ENCODE peak calls at places on chromosomes 7 and 10, in six cellular contexts. One of them, this sample, is unnamed.

GRCh38 chr7:132443776-132444520 is 132.3 kb downstream of the PLXNA4 start:
- DNase-seq in effector CD4-positive, alpha-beta T cell: no peak
- DNase-seq in HEK293T: no peak
- DNase-seq in activated CD8-positive, alpha-beta memory T cell treated with anti-CD3 and anti-CD28 coated beads, Interleukin-2, amount 50 U/mL, for 4 hours: no peak
- DNase-seq in G401: no peak
- DNase-seq in NCI-H2029 treated with DMSO at 0.1 percent for 48 hours: no peak
- DNase-seq in this sample: no peak

GRCh38 chr10:36126076-36126475 is 484.0 kb upstream of the FZD8 start:
- DNase-seq in effector CD4-positive, alpha-beta T cell: no peak
- DNase-seq in HEK293T: no peak
- DNase-seq in activated CD8-positive, alpha-beta memory T cell treated with anti-CD3 and anti-CD28 coated beads, Interleukin-2, amount 50 U/mL, for 4 hours: no peak
- DNase-seq in G401: no peak
- DNase-seq in NCI-H2029 treated with DMSO at 0.1 percent for 48 hours: no peak
- DNase-seq in this sample: no peak

GRCh38 chr10:32795598-32796183 is 162.3 kb downstream of the ITGB1 start:
- DNase-seq in effector CD4-positive, alpha-beta T cell: no peak
- DNase-seq in HEK293T: peak; percentile 11
- DNase-seq in activated CD8-positive, alpha-beta memory T cell treated with anti-CD3 and anti-CD28 coated beads, Interleukin-2, amount 50 U/mL, for 4 hours: no peak
- DNase-seq in G401: peak; percentile 43
- DNase-seq in NCI-H2029 treated with DMSO at 0.1 percent for 48 hours: no peak
- DNase-seq in this sample: peak; percentile 30

GRCh38 chr7:149868638-149869290 is 5.0 kb upstream of the ATP6V0E2 start:
- DNase-seq in effector CD4-positive, alpha-beta T cell: no peak
- DNase-seq in HEK293T: no peak
- DNase-seq in activated CD8-positive, alpha-beta memory T cell treated with anti-CD3 and anti-CD28 coated beads, Interleukin-2, amount 50 U/mL, for 4 hours: no peak
- DNase-seq in G401: peak; percentile 41
- DNase-seq in NCI-H2029 treated with DMSO at 0.1 percent for 48 hours: no peak
- DNase-seq in this sample: no peak

GRCh38 chr10:54133201-54133600 is 667.8 kb downstream of the PCDH15 start:
- DNase-seq in effector CD4-positive, alpha-beta T cell: no peak
- DNase-seq in HEK293T: peak; percentile 7
- DNase-seq in activated CD8-positive, alpha-beta memory T cell treated with anti-CD3 and anti-CD28 coated beads, Interleukin-2, amount 50 U/mL, for 4 hours: no peak
- DNase-seq in G401: no peak
- DNase-seq in NCI-H2029 treated with DMSO at 0.1 percent for 48 hours: no peak
- DNase-seq in this sample: no peak

GRCh38 chr10:43407148-43407575 is 1.8 kb downstream of the HNRNPF start:
- DNase-seq in effector CD4-positive, alpha-beta T cell: peak; percentile 42
- DNase-seq in HEK293T: peak; percentile 28
- DNase-seq in activated CD8-positive, alpha-beta memory T cell treated with anti-CD3 and anti-CD28 coated beads, Interleukin-2, amount 50 U/mL, for 4 hours: peak; percentile 53
- DNase-seq in G401: no peak
- DNase-seq in NCI-H2029 treated with DMSO at 0.1 percent for 48 hours: no peak
- DNase-seq in this sample: peak; percentile 73

GRCh38 chr7:22499044-22499443 is 944 bp downstream of the STEAP1B start:
- DNase-seq in effector CD4-positive, alpha-beta T cell: no peak
- DNase-seq in HEK293T: no peak
- DNase-seq in activated CD8-positive, alpha-beta memory T cell treated with anti-CD3 and anti-CD28 coated beads, Interleukin-2, amount 50 U/mL, for 4 hours: no peak
- DNase-seq in G401: no peak
- DNase-seq in NCI-H2029 treated with DMSO at 0.1 percent for 48 hours: no peak
- DNase-seq in this sample: no peak

GRCh38 chr7:543790-544527 is 24.3 kb upstream of the PDGFA start:
- DNase-seq in effector CD4-positive, alpha-beta T cell: no peak
- DNase-seq in HEK293T: no peak
- DNase-seq in activated CD8-positive, alpha-beta memory T cell treated with anti-CD3 and anti-CD28 coated beads, Interleukin-2, amount 50 U/mL, for 4 hours: no peak
- DNase-seq in G401: no peak
- DNase-seq in NCI-H2029 treated with DMSO at 0.1 percent for 48 hours: no peak
- DNase-seq in this sample: no peak

GRCh38 chr7:140533394-140533872 is 54.1 kb upstream of the MKRN1 start:
- DNase-seq in effector CD4-positive, alpha-beta T cell: no peak
- DNase-seq in HEK293T: no peak
- DNase-seq in activated CD8-positive, alpha-beta memory T cell treated with anti-CD3 and anti-CD28 coated beads, Interleukin-2, amount 50 U/mL, for 4 hours: no peak
- DNase-seq in G401: no peak
- DNase-seq in NCI-H2029 treated with DMSO at 0.1 percent for 48 hours: peak; percentile 1
- DNase-seq in this sample: no peak

GRCh38 chr7:148699024-148699771 is 495 bp downstream of the CUL1 start:
- DNase-seq in effector CD4-positive, alpha-beta T cell: peak; percentile 29
- DNase-seq in HEK293T: peak; percentile 64
- DNase-seq in activated CD8-positive, alpha-beta memory T cell treated with anti-CD3 and anti-CD28 coated beads, Interleukin-2, amount 50 U/mL, for 4 hours: peak; percentile 51
- DNase-seq in G401: peak; percentile 19
- DNase-seq in NCI-H2029 treated with DMSO at 0.1 percent for 48 hours: no peak
- DNase-seq in this sample: peak; percentile 55

GRCh38 chr10:13731799-13732198 is 145.0 kb downstream of the PRPF18 start:
- DNase-seq in effector CD4-positive, alpha-beta T cell: no peak
- DNase-seq in HEK293T: no peak
- DNase-seq in activated CD8-positive, alpha-beta memory T cell treated with anti-CD3 and anti-CD28 coated beads, Interleukin-2, amount 50 U/mL, for 4 hours: no peak
- DNase-seq in G401: no peak
- DNase-seq in NCI-H2029 treated with DMSO at 0.1 percent for 48 hours: no peak
- DNase-seq in this sample: no peak

GRCh38 chr7:16978358-16979244 is 96.8 kb upstream of the AGR3 start:
- DNase-seq in effector CD4-positive, alpha-beta T cell: no peak
- DNase-seq in HEK293T: no peak
- DNase-seq in activated CD8-positive, alpha-beta memory T cell treated with anti-CD3 and anti-CD28 coated beads, Interleukin-2, amount 50 U/mL, for 4 hours: no peak
- DNase-seq in G401: no peak
- DNase-seq in NCI-H2029 treated with DMSO at 0.1 percent for 48 hours: no peak
- DNase-seq in this sample: no peak

GRCh38 chr7:80611353-80611752 is 27.1 kb upstream of the CD36 start:
- DNase-seq in effector CD4-positive, alpha-beta T cell: no peak
- DNase-seq in HEK293T: no peak
- DNase-seq in activated CD8-positive, alpha-beta memory T cell treated with anti-CD3 and anti-CD28 coated beads, Interleukin-2, amount 50 U/mL, for 4 hours: no peak
- DNase-seq in G401: peak; percentile 26
- DNase-seq in NCI-H2029 treated with DMSO at 0.1 percent for 48 hours: no peak
- DNase-seq in this sample: no peak

GRCh38 chr10:103231047-103231551 is 14.6 kb upstream of the RPEL1 start:
- DNase-seq in effector CD4-positive, alpha-beta T cell: no peak
- DNase-seq in HEK293T: no peak
- DNase-seq in activated CD8-positive, alpha-beta memory T cell treated with anti-CD3 and anti-CD28 coated beads, Interleukin-2, amount 50 U/mL, for 4 hours: no peak
- DNase-seq in G401: peak; percentile 69
- DNase-seq in NCI-H2029 treated with DMSO at 0.1 percent for 48 hours: no peak
- DNase-seq in this sample: no peak